ENCODE peak calls at places on chromosomes 1 and 21, in six cellular contexts. Y is mesothelial cell of epicardium, S is kidney epithelial cell, O is ascending aorta, X is BJ, W is astrocyte of the cerebellum. B is an unnamed sample.

GRCh38 chr1:204335085-204335484 is 24.6 kb downstream of the PLEKHA6 start:
- DNase-seq in X (no peak), Y (peak), W (no peak), S (no peak), O (no peak), B (no peak)

GRCh38 chr1:240555524-240555923 is 56.4 kb downstream of the GREM2 start:
- DNase-seq in X (no peak), W (no peak), O (no peak), Y (no peak), S (no peak), B (no peak)

GRCh38 chr1:156726549-156727226 is 1.6 kb upstream of the METTL25B start:
- DNase-seq in S (no peak), W (peak), X (no peak), O (no peak), Y (no peak), B (no peak)

GRCh38 chr21:45137612-45137937 is 63.2 kb downstream of the ADARB1 start:
- DNase-seq in O (no peak), Y (no peak), S (no peak), W (no peak), X (no peak), B (no peak)

GRCh38 chr1:15916417-15916816 is 59.5 kb downstream of the ZBTB17 start:
- DNase-seq in O (no peak), S (no peak), X (no peak), W (no peak), Y (no peak), B (no peak)

GRCh38 chr21:38244885-38245869 is 11.6 kb upstream of the KCNJ15 start:
- DNase-seq in O (no peak), X (peak), S (peak), Y (no peak), W (peak), B (no peak)

GRCh38 chr1:243917177-243917862 is 67.3 kb upstream of the AKT3 start:
- DNase-seq in O (no peak), X (peak), S (no peak), W (peak), Y (no peak), B (no peak)

GRCh38 chr1:101474039-101474665 is 237.3 kb downstream of the S1PR1 start:
- DNase-seq in W (no peak), O (no peak), S (no peak), Y (no peak), X (no peak), B (no peak)

GRCh38 chr1:53339736-53340385 is 12.0 kb upstream of the LRP8 start:
- DNase-seq in Y (peak), O (no peak), S (no peak), X (no peak), W (no peak), B (no peak)

GRCh38 chr21:14836950-14837349 is 227.8 kb downstream of the NRIP1 start:
- DNase-seq in X (peak), Y (no peak), O (no peak), S (no peak), W (no peak), B (no peak)

GRCh38 chr1:101219919-101220695 is 16.7 kb upstream of the S1PR1 start:
- DNase-seq in O (no peak), S (no peak), X (no peak), W (no peak), Y (no peak), B (no peak)

GRCh38 chr1:57578099-57578498 is 154.2 kb upstream of the DAB1 start:
- DNase-seq in X (no peak), W (no peak), Y (no peak), S (no peak), O (no peak), B (no peak)

GRCh38 chr1:58727363-58727762 is 27.5 kb upstream of the MYSM1 start:
- DNase-seq in O (no peak), Y (no peak), X (peak), W (peak), S (peak), B (no peak)

GRCh38 chr21:38982096-38982495 is 176.4 kb downstream of the ETS2 start:
- DNase-seq in S (no peak), X (no peak), O (no peak), Y (no peak), W (no peak), B (no peak)

GRCh38 chr1:17196496-17197180 is 8.3 kb upstream of the PADI1 start:
- DNase-seq in S (no peak), X (no peak), Y (no peak), O (no peak), W (no peak), B (no peak)

GRCh38 chr1:193631306-193631705 is 444.9 kb upstream of the B3GALT2 start:
- DNase-seq in S (no peak), O (no peak), X (no peak), Y (no peak), W (no peak), B (no peak)

GRCh38 chr1:25771246-25772114 is 28.5 kb upstream of the SELENON start:
- DNase-seq in O (no peak), Y (no peak), S (peak), X (no peak), W (no peak), B (no peak)

GRCh38 chr1:119316870-119317416 is 51.6 kb upstream of the HAO2 start:
- DNase-seq in Y (no peak), S (no peak), W (no peak), X (no peak), O (no peak), B (no peak)

GRCh38 chr1:29251164-29252130 is 15.1 kb downstream of the PTPRU start:
- DNase-seq in Y (no peak), S (no peak), X (no peak), O (no peak), W (no peak), B (no peak)

GRCh38 chr1:27887215-27888035 is 15.1 kb downstream of the THEMIS2 start:
- DNase-seq in W (no peak), X (no peak), Y (no peak), S (no peak), O (no peak), B (no peak)

GRCh38 chr1:230169454-230170152 is 102.6 kb downstream of the GALNT2 start:
- DNase-seq in O (no peak), X (no peak), Y (no peak), W (no peak), S (no peak), B (no peak)

GRCh38 chr1:155698382-155699038 is 9.6 kb downstream of the DAP3 start:
- DNase-seq in O (no peak), X (peak), W (peak), S (no peak), Y (no peak), B (no peak)

GRCh38 chr21:37166733-37167132 is 93.7 kb downstream of the TTC3 start:
- DNase-seq in X (no peak), O (no peak), W (peak), S (no peak), Y (no peak), B (no peak)

GRCh38 chr1:16155537-16156410 is at the start of gene EPHA2:
- DNase-seq in O (peak), X (no peak), W (peak), Y (peak), S (no peak), B (peak)

GRCh38 chr1:208043690-208044089 is 132.8 kb upstream of the CD34 start:
- DNase-seq in Y (no peak), W (no peak), O (no peak), X (no peak), S (no peak), B (no peak)

GRCh38 chr1:98103617-98104284 is 182.9 kb upstream of the DPYD start:
- DNase-seq in S (no peak), Y (no peak), O (no peak), W (peak), X (no peak), B (no peak)

GRCh38 chr1:208174200-208174599 is 70.0 kb downstream of the PLXNA2 start:
- DNase-seq in O (no peak), Y (no peak), S (no peak), X (no peak), W (no peak), B (no peak)

GRCh38 chr1:160971618-160972056 is 17.0 kb upstream of the ITLN2 start:
- DNase-seq in X (no peak), W (no peak), Y (no peak), O (no peak), S (no peak), B (no peak)

GRCh38 chr1:35564884-35565741 is 7.5 kb downstream of the NCDN start:
- DNase-seq in S (no peak), W (no peak), O (no peak), X (no peak), Y (no peak), B (no peak)

GRCh38 chr1:201779351-201779880 is 49.5 kb upstream of the IPO9 start:
- DNase-seq in O (no peak), S (no peak), Y (no peak), X (no peak), W (no peak), B (no peak)

GRCh38 chr1:239677362-239677761 is 291.0 kb downstream of the CHRM3 start:
- DNase-seq in X (no peak), O (no peak), W (no peak), S (no peak), Y (no peak), B (no peak)

GRCh38 chr1:116494351-116494692 is 76.5 kb downstream of the CD58 start:
- DNase-seq in Y (no peak), W (peak), S (no peak), X (no peak), O (no peak), B (no peak)

GRCh38 chr21:34770581-34770980 is 101.8 kb downstream of the CLIC6 start:
- DNase-seq in O (no peak), X (no peak), W (peak), S (no peak), Y (no peak), B (no peak)

GRCh38 chr1:222124602-222125001 is 382.7 kb upstream of the DUSP10 start:
- DNase-seq in W (no peak), S (no peak), X (no peak), Y (no peak), O (no peak), B (no peak)

GRCh38 chr1:229230893-229231753 is 39.8 kb upstream of the RAB4A start:
- DNase-seq in Y (no peak), O (no peak), W (no peak), X (no peak), S (no peak), B (no peak)

GRCh38 chr1:37867784-37868183 is 8.4 kb upstream of the MTF1 start:
- DNase-seq in X (no peak), Y (no peak), W (no peak), O (no peak), S (no peak), B (no peak)

GRCh38 chr1:239810071-239810481 is 281.6 kb upstream of the FMN2 start:
- DNase-seq in X (no peak), W (peak), O (no peak), S (no peak), Y (no peak), B (no peak)

GRCh38 chr1:241213147-241213546 is 143.9 kb downstream of the RGS7 start:
- DNase-seq in X (no peak), S (no peak), O (no peak), Y (no peak), W (no peak), B (no peak)

DNA sequence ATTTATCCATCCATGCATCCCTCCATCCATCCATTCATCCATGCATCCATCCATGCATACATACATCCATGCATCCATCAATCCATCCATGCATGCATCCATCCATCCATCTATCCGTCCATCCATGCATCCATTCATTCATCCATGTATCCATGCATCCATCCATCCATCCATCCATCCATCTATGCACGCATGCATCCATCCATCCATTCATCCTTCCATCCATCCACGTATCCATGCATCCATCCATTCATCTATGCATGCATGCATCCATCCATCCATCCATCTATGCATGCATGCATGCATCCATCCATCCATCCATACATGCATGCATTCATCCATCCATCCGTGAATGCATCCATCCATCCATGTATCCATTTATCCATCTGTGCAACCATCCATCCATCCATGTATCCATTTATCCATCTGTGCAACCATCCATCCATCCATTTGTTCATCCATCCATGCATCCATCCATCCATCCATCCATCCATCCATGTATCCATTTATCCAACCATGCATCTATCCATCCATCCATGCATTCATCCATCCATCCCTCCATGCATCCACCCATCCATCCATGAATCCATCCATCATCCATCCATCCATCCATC is 30.3 kb upstream of the TINAGL1 start:
- DNase-seq in W (no peak), X (no peak), Y (no peak), O (no peak), S (no peak), B (no peak)
- TF ChIP-seq CTCF in W (no peak), X (no peak), Y (no peak), O (no peak), S (no peak), B (no peak)

DNA sequence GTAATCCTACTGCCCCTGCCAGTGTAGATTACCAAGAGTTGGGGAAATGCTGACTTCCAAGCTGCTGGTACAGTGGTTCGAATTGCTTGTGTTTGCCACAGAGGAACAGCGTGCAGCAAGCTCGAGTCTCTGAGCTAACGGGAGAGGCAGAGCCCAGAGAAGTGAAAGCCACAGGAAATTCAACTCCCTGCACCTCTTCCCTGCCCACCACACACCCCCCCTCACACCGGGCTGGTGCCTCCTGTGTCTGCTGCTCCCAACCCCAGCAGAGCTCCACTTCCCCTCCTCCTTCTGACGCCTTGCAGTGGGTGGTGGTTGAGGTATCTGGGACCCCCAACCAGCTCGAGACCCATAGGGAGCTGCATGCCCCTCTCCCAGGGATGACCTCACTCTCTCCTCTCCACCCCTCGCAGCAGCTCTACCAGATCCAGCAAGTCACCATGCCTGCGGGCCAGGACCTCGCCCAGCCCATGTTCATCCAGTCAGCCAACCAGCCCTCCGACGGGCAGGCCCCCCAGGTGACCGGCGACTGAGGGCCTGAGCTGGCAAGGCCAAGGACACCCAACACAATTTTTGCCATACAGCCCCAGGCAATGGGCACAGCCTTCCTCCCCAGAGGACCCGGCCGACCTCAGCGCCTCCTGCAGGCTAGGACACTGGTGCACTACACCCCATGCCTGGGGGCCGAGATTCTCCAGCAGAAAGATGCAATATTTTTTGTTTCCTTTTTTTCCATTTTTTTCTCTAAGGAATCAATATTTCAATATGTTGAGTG is 13.1 kb upstream of the KCNQ4 start:
- DNase-seq in S (no peak), X (no peak), Y (no peak), W (no peak), O (no peak), B (no peak)
- TF ChIP-seq CTCF in S (no peak), X (no peak), Y (no peak), W (no peak), O (no peak), B (no peak)

DNA sequence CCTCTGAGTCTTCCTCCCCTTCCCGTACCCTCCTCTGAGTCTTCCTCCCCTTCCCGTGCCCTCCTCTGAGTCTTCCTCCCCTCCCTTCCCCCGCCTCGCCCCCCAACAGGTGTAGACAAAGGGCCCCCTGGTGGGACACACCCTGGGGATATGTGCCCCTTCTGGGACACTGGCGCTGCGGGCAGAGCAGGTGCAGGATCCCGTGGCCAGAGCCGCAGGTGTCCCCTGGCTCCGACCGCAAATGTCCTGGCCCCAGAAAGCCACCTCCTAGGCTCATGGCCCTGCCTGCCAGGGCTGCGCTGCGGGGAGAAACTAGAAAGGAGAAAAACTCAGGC is 51.5 kb upstream of the ARHGEF16 start:
- DNase-seq in O (no peak), X (no peak), W (no peak), Y (no peak), S (no peak), B (no peak)
- TF ChIP-seq CTCF in O (no peak), X (no peak), W (no peak), Y (no peak), S (no peak), B (no peak)

GRCh38 chr1:158496379-158496778 is 24.4 kb downstream of the OR10R2 start:
- DNase-seq in S (no peak), X (no peak), W (no peak), Y (no peak), O (no peak), B (no peak)
- TF ChIP-seq CTCF in S (peak), X (no peak), W (no peak), Y (no peak), O (no peak), B (no peak)

GRCh38 chr1:232968965-232969364 is 18.6 kb downstream of the NTPCR start:
- DNase-seq in Y (no peak), S (no peak), W (peak), X (no peak), O (no peak), B (no peak)
- TF ChIP-seq CTCF in Y (no peak), S (no peak), W (no peak), X (no peak), O (no peak), B (no peak)

GRCh38 chr1:203039609-203040517 is 13.6 kb downstream of the PPFIA4 start:
- DNase-seq in Y (no peak), X (no peak), O (no peak), S (no peak), W (no peak), B (peak)
- TF ChIP-seq CTCF in Y (no peak), X (peak), O (no peak), S (peak), W (peak), B (no peak)

DNA sequence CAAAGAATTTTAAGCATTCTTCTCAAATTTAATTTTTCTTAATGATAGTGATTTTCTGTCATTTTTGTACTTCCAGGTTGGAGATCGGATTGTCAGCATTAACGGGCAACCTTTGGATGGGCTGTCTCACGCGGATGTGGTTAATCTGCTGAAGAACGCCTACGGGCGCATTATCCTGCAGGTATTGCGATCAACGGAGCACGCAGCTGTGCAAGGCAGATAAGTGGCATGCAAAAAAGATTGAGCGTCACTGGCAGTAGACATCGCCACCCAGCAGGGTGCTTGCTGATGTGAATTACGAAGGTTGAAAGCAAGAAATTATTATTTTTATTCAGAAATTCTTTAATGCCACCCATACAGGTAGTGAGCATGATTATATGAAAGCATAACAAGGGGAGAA is 65.9 kb upstream of the L1TD1 start:
- DNase-seq in X (no peak), W (no peak), Y (no peak), O (no peak), S (no peak), B (no peak)
- TF ChIP-seq CTCF in X (no peak), W (no peak), Y (no peak), O (no peak), S (no peak), B (no peak)

B was measured in omental fat pad.